ENCODE peak calls at places on chromosomes 4 and X, in five cellular contexts. Z, P, K, W and V are unnamed samples.

GRCh38 chrX:1453951-1454785 is 1.5 kb upstream of the ASMTL start:
- DNase-seq in Z (peak; percentile 86), P (peak; percentile 75), K (peak; percentile 9), W (no peak), V (no peak)

GRCh38 chr4:81314897-81315470 is 100.0 kb upstream of the PRKG2 start:
- DNase-seq in Z (no peak), P (peak; percentile 77), K (no peak), W (no peak), V (peak; percentile 21)

GRCh38 chr4:144645621-144646522 is at the start of gene HHIP:
- DNase-seq in Z (no peak), P (peak; percentile 33), K (no peak), W (peak; percentile 78), V (no peak)

GRCh38 chr4:25680580-25680979 is 24.9 kb downstream of the SLC34A2 start:
- DNase-seq in Z (no peak), P (no peak), K (no peak), W (no peak), V (no peak)

GRCh38 chr4:47031011-47031678 is at the start of gene GABRB1:
- DNase-seq in Z (no peak), P (peak; percentile 61), K (no peak), W (peak; percentile 76), V (no peak)

GRCh38 chr4:20603671-20604313 is 96.5 kb upstream of the PACRGL start:
- DNase-seq in Z (no peak), P (no peak), K (peak; percentile 33), W (no peak), V (peak; percentile 27)

GRCh38 chrX:42290608-42291007 is 367.3 kb upstream of the CASK start:
- DNase-seq in Z (no peak), P (peak; percentile 24), K (no peak), W (no peak), V (no peak)

GRCh38 chr4:101252721-101253120 is 94.6 kb downstream of the PPP3CA start:
- DNase-seq in Z (no peak), P (peak; percentile 22), K (no peak), W (no peak), V (no peak)

GRCh38 chr4:25814737-25815136 is 48.1 kb downstream of the SEL1L3 start:
- DNase-seq in Z (no peak), P (no peak), K (no peak), W (no peak), V (no peak)

GRCh38 chr4:22625301-22625700 is 67.4 kb upstream of the GBA3 start:
- DNase-seq in Z (no peak), P (peak; percentile 66), K (no peak), W (no peak), V (no peak)

GRCh38 chrX:31819455-31819854 is 747.6 kb upstream of the FTHL17 start:
- DNase-seq in Z (no peak), P (no peak), K (no peak), W (no peak), V (no peak)

GRCh38 chrX:11214346-11215190 is 78.6 kb upstream of the AMELX start:
- DNase-seq in Z (no peak), P (no peak), K (no peak), W (no peak), V (no peak)

GRCh38 chr4:5783486-5783885 is 72.5 kb downstream of the EVC start:
- DNase-seq in Z (no peak), P (no peak), K (no peak), W (no peak), V (no peak)

GRCh38 chr4:119536572-119537528 is 91.8 kb downstream of the PDE5A start:
- DNase-seq in Z (no peak), P (peak; percentile 9), K (no peak), W (no peak), V (no peak)